ENCODE peak calls at places on chromosomes 11 and 22, in four cellular contexts. One of them, this sample, is unnamed.

GRCh38 chr11:129023968-129024676 is 81.5 kb upstream of the TP53AIP1 start:
- DNase-seq in transverse colon: peak; percentile 87
- DNase-seq in foreskin fibroblast: peak; percentile 7
- DNase-seq in HL-60: no peak
- DNase-seq in this sample: no peak

GRCh38 chr22:46580940-46581579 is 39.1 kb upstream of the GRAMD4 start:
- DNase-seq in transverse colon: no peak
- DNase-seq in foreskin fibroblast: no peak
- DNase-seq in HL-60: no peak
- DNase-seq in this sample: no peak

GRCh38 chr11:47533690-47534135 is 19.2 kb downstream of the CELF1 start:
- DNase-seq in transverse colon: no peak
- DNase-seq in foreskin fibroblast: no peak
- DNase-seq in HL-60: no peak
- DNase-seq in this sample: no peak

GRCh38 chr22:31681625-31682345 is 19.8 kb upstream of the PISD start:
- DNase-seq in transverse colon: no peak
- DNase-seq in foreskin fibroblast: peak; percentile 57
- DNase-seq in HL-60: no peak
- DNase-seq in this sample: peak; percentile 40

GRCh38 chr11:71209181-71209580 is 43.2 kb downstream of the SHANK2 start:
- DNase-seq in transverse colon: no peak
- DNase-seq in foreskin fibroblast: no peak
- DNase-seq in HL-60: no peak
- DNase-seq in this sample: no peak

GRCh38 chr11:77473001-77473800 is 693 bp downstream of the PAK1 start:
- DNase-seq in transverse colon: peak; percentile 65
- DNase-seq in foreskin fibroblast: peak; percentile 54
- DNase-seq in HL-60: peak; percentile 28
- DNase-seq in this sample: no peak

GRCh38 chr11:45650166-45651095 is 15.0 kb downstream of the CHST1 start:
- DNase-seq in transverse colon: no peak
- DNase-seq in foreskin fibroblast: no peak
- DNase-seq in HL-60: no peak
- DNase-seq in this sample: no peak

GRCh38 chr11:59173964-59174663 is 2.2 kb downstream of the DTX4 start:
- DNase-seq in transverse colon: peak; percentile 88
- DNase-seq in foreskin fibroblast: peak; percentile 25
- DNase-seq in HL-60: peak; percentile 32
- DNase-seq in this sample: no peak

GRCh38 chr11:99015634-99016454 is 4.9 kb upstream of the CNTN5 start:
- DNase-seq in transverse colon: no peak
- DNase-seq in foreskin fibroblast: peak; percentile 41
- DNase-seq in HL-60: peak; percentile 14
- DNase-seq in this sample: peak; percentile 4

GRCh38 chr11:111324277-111324720 is 26.0 kb downstream of the POU2AF3 start:
- DNase-seq in transverse colon: no peak
- DNase-seq in foreskin fibroblast: peak; percentile 47
- DNase-seq in HL-60: no peak
- DNase-seq in this sample: peak; percentile 52

GRCh38 chr22:31350410-31350863 is 4.3 kb upstream of the PATZ1 start:
- DNase-seq in transverse colon: peak; percentile 22
- DNase-seq in foreskin fibroblast: peak; percentile 33
- DNase-seq in HL-60: no peak
- DNase-seq in this sample: no peak

GRCh38 chr22:24436553-24436952 is 9.2 kb downstream of the ADORA2A start:
- DNase-seq in transverse colon: no peak
- DNase-seq in foreskin fibroblast: no peak
- DNase-seq in HL-60: no peak
- DNase-seq in this sample: no peak

GRCh38 chr11:2745511-2745910 is 45.7 kb upstream of the KCNQ1OT1 start:
- DNase-seq in transverse colon: no peak
- DNase-seq in foreskin fibroblast: no peak
- DNase-seq in HL-60: no peak
- DNase-seq in this sample: no peak

GRCh38 chr11:76007179-76007578 is 192.2 kb downstream of the UVRAG start:
- DNase-seq in transverse colon: no peak
- DNase-seq in foreskin fibroblast: no peak
- DNase-seq in HL-60: no peak
- DNase-seq in this sample: no peak

GRCh38 chr11:47626234-47626633 is 16.1 kb downstream of the MTCH2 start:
- DNase-seq in transverse colon: no peak
- DNase-seq in foreskin fibroblast: no peak
- DNase-seq in HL-60: no peak
- DNase-seq in this sample: no peak

GRCh38 chr22:37082251-37082650 is 27.3 kb downstream of the TMPRSS6 start:
- DNase-seq in transverse colon: no peak
- DNase-seq in foreskin fibroblast: no peak
- DNase-seq in HL-60: no peak
- DNase-seq in this sample: no peak

GRCh38 chr11:3989251-3989650 is 105.3 kb upstream of the RRM1 start:
- DNase-seq in transverse colon: no peak
- DNase-seq in foreskin fibroblast: no peak
- DNase-seq in HL-60: no peak
- DNase-seq in this sample: no peak

GRCh38 chr11:96342131-96342970 is 644 bp downstream of the MAML2 start:
- DNase-seq in transverse colon: no peak
- DNase-seq in foreskin fibroblast: peak; percentile 34
- DNase-seq in HL-60: no peak
- DNase-seq in this sample: no peak

GRCh38 chr11:123082977-123083376 is 21.0 kb upstream of the HSPA8 start:
- DNase-seq in transverse colon: no peak
- DNase-seq in foreskin fibroblast: no peak
- DNase-seq in HL-60: no peak
- DNase-seq in this sample: no peak

GRCh38 chr11:120546312-120547205 is 35.0 kb downstream of the GRIK4 start:
- DNase-seq in transverse colon: peak; percentile 24
- DNase-seq in foreskin fibroblast: peak; percentile 95
- DNase-seq in HL-60: no peak
- DNase-seq in this sample: peak; percentile 83

GRCh38 chr11:1346669-1347390 is 37.4 kb upstream of the TOLLIP start:
- DNase-seq in transverse colon: no peak
- DNase-seq in foreskin fibroblast: no peak
- DNase-seq in HL-60: no peak
- DNase-seq in this sample: no peak

GRCh38 chr11:65911682-65912568 is 6.9 kb downstream of the C11orf68 start:
- DNase-seq in transverse colon: peak; percentile 40
- DNase-seq in foreskin fibroblast: peak; percentile 97
- DNase-seq in HL-60: no peak
- DNase-seq in this sample: peak; percentile 75

GRCh38 chr22:49763138-49763537 is 64.5 kb downstream of the BRD1 start:
- DNase-seq in transverse colon: peak; percentile 3
- DNase-seq in foreskin fibroblast: no peak
- DNase-seq in HL-60: no peak
- DNase-seq in this sample: no peak

GRCh38 chr22:39251762-39252460 is 7.1 kb upstream of the PDGFB start:
- DNase-seq in transverse colon: no peak
- DNase-seq in foreskin fibroblast: no peak
- DNase-seq in HL-60: no peak
- DNase-seq in this sample: no peak

GRCh38 chr11:32450372-32450771 is 15.0 kb upstream of the WT1 start:
- DNase-seq in transverse colon: no peak
- DNase-seq in foreskin fibroblast: no peak
- DNase-seq in HL-60: no peak
- DNase-seq in this sample: no peak

GRCh38 chr11:32052218-32052617 is 38.7 kb upstream of the RCN1 start:
- DNase-seq in transverse colon: peak; percentile 46
- DNase-seq in foreskin fibroblast: peak; percentile 84
- DNase-seq in HL-60: peak; percentile 22
- DNase-seq in this sample: no peak

GRCh38 chr22:28988455-28988854 is 73.2 kb downstream of the C22orf31 start:
- DNase-seq in transverse colon: no peak
- DNase-seq in foreskin fibroblast: no peak
- DNase-seq in HL-60: no peak
- DNase-seq in this sample: no peak

GRCh38 chr11:114738954-114739353 is 60.6 kb downstream of the NXPE2 start:
- DNase-seq in transverse colon: peak; percentile 68
- DNase-seq in foreskin fibroblast: peak; percentile 3
- DNase-seq in HL-60: peak; percentile 1
- DNase-seq in this sample: no peak

GRCh38 chr11:82733444-82734119 is at the start of gene FAM181B:
- DNase-seq in transverse colon: peak; percentile 38
- DNase-seq in foreskin fibroblast: peak; percentile 49
- DNase-seq in HL-60: no peak
- DNase-seq in this sample: no peak

GRCh38 chr11:116137753-116138152 is 633.5 kb upstream of the CADM1 start:
- DNase-seq in transverse colon: no peak
- DNase-seq in foreskin fibroblast: no peak
- DNase-seq in HL-60: no peak
- DNase-seq in this sample: no peak

DNA sequence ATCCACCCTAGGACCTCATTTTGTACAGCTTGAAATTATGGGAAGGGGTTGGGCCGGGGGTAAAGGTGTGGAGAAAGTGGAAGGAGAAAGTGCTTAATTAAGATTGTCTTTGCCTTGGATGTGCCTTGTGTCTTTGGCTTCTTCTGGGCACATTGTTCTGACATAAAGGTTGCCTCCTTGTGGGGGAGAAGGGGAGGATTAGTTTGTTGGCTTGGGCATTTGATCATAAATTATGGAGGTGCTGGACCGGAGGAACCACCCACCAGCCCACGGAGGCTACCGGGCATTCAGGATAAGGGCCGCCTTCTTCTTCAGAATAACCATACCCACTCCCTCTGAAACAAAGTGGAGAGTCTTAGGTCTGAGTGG is 1.3 kb downstream of the PAFAH1B2 start:
- DNase-seq in transverse colon: peak; percentile 18
- DNase-seq in foreskin fibroblast: peak; percentile 64
- DNase-seq in HL-60: no peak
- DNase-seq in this sample: no peak
- TF ChIP-seq CTCF in transverse colon: no peak
- TF ChIP-seq CTCF in foreskin fibroblast: peak; percentile 22
- TF ChIP-seq CTCF in HL-60: no peak
- TF ChIP-seq CTCF in this sample: peak; percentile 19

DNA sequence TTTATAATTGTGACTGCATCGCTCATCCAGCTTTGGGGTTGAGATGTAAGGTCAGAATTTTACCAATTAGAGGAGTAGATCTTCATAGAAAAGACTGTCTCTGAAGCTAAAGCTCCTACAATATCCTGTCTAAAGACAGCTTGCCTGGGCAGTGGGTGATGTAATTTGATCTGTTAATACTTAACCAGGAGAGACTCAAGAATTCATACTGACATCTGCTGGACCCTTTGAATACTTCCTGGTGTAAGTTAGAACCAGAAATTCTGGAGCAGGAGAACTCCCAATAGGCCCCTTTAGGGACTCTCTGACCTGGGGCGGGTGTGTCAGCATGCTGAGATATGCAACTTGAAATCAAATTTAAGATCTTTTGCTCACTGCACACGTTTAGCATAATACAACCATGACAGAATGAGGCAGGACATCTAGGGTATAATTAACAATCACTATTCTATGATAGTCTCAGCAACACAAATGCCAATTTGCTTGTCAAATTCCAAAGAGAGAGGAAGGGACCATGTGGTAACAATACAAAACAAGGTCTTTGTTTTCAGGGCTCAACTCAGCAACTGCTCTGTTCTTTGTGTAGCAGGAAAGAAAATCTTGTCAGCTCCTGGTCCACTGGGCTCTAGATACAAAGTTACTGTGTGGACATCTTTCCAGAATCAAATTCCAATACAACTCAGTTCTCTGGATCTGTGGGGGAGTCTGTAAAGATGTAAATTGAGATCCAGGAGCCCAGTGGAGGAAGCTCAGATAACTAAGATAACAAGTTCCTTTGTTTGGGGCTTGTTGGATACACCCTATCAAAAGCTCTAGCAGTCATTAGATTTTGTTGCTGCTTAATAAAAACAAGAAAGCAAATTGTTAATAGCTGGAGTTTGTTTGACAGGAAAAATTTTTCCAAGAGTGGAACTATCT is 144.0 kb downstream of the INSC start:
- DNase-seq in transverse colon: no peak
- DNase-seq in foreskin fibroblast: peak; percentile 54
- DNase-seq in HL-60: no peak
- DNase-seq in this sample: no peak
- TF ChIP-seq CTCF in transverse colon: no peak
- TF ChIP-seq CTCF in foreskin fibroblast: no peak
- TF ChIP-seq CTCF in HL-60: no peak
- TF ChIP-seq CTCF in this sample: no peak

GRCh38 chr11:74086242-74086884 is 77.5 kb upstream of the UCP3 start:
- DNase-seq in transverse colon: no peak
- DNase-seq in foreskin fibroblast: no peak
- DNase-seq in HL-60: no peak
- DNase-seq in this sample: no peak

GRCh38 chr11:74094393-74094792 is 76.4 kb downstream of the C2CD3 start:
- DNase-seq in transverse colon: no peak
- DNase-seq in foreskin fibroblast: no peak
- DNase-seq in HL-60: no peak
- DNase-seq in this sample: no peak

GRCh38 chr11:74092425-74092824 is 78.4 kb downstream of the C2CD3 start:
- DNase-seq in transverse colon: no peak
- DNase-seq in foreskin fibroblast: no peak
- DNase-seq in HL-60: no peak
- DNase-seq in this sample: no peak

GRCh38 chr11:74091549-74091948 is 79.3 kb downstream of the C2CD3 start:
- DNase-seq in transverse colon: no peak
- DNase-seq in foreskin fibroblast: no peak
- DNase-seq in HL-60: no peak
- DNase-seq in this sample: no peak

DNA sequence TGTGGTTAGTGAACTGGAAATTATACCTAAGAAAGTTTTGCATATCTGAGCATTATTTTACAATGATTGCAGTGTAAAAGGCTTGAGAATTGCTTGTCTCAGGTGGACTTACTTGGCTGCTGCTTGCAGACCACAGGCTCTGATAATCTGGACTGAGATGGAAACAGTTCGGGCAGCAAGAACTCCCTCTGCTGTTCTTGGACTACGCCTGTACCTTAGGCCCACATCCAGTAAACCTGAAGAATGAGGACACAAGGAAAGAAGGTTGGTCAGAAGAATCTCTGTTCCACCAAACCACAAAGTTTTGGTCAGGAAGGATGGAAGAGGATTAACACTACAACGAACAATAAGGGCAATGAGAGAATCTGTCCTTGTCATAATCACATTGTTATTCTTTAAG is 80.1 kb downstream of the C2CD3 start:
- DNase-seq in transverse colon: no peak
- DNase-seq in foreskin fibroblast: peak; percentile 10
- DNase-seq in HL-60: no peak
- DNase-seq in this sample: no peak
- TF ChIP-seq CTCF in transverse colon: no peak
- TF ChIP-seq CTCF in foreskin fibroblast: peak; percentile 9
- TF ChIP-seq CTCF in HL-60: no peak
- TF ChIP-seq CTCF in this sample: no peak

GRCh38 chr11:27204527-27204926 is 158.5 kb downstream of the CCDC34 start:
- DNase-seq in transverse colon: peak; percentile 56
- DNase-seq in foreskin fibroblast: peak; percentile 41
- DNase-seq in HL-60: no peak
- DNase-seq in this sample: no peak
- TF ChIP-seq CTCF in transverse colon: peak; percentile 25
- TF ChIP-seq CTCF in foreskin fibroblast: peak; percentile 14
- TF ChIP-seq CTCF in HL-60: peak; percentile 5
- TF ChIP-seq CTCF in this sample: peak; percentile 23

GRCh38 chr11:124327775-124328174 is 7.8 kb upstream of the OR8D2 start:
- DNase-seq in transverse colon: no peak
- DNase-seq in foreskin fibroblast: no peak
- DNase-seq in HL-60: no peak
- DNase-seq in this sample: no peak

GRCh38 chr11:124331873-124332272 is 11.9 kb upstream of the OR8D2 start:
- DNase-seq in transverse colon: no peak
- DNase-seq in foreskin fibroblast: no peak
- DNase-seq in HL-60: no peak
- DNase-seq in this sample: no peak

GRCh38 chr11:124329787-124330478 is 9.9 kb upstream of the OR8D2 start:
- DNase-seq in transverse colon: no peak
- DNase-seq in foreskin fibroblast: peak; percentile 1
- DNase-seq in HL-60: peak; percentile 8
- DNase-seq in this sample: no peak
- TF ChIP-seq CTCF in transverse colon: no peak
- TF ChIP-seq CTCF in foreskin fibroblast: no peak
- TF ChIP-seq CTCF in HL-60: no peak
- TF ChIP-seq CTCF in this sample: peak; percentile 1

This sample was measured in AG09319.